ENCODE peak calls at places on chromosomes 7 and 10, in eight cellular contexts. M, U, C, P, L, E, I and A are unnamed samples.

GRCh38 chr7:2013381-2014311 is 219.1 kb downstream of the MAD1L1 start:
- DNase-seq in L (peak), P (no peak), C (no peak), U (no peak), M (no peak), E (no peak), I (no peak), A (no peak)

GRCh38 chr10:63414481-63415260 is 51.1 kb downstream of the JMJD1C start:
- DNase-seq in M (peak), C (no peak), P (no peak), U (no peak), L (no peak), I (no peak), E (peak), A (no peak)

GRCh38 chr7:159195926-159196325 is 51.3 kb upstream of the VIPR2 start:
- DNase-seq in E (no peak), M (no peak), L (no peak), I (no peak), P (no peak), U (no peak), C (no peak), A (no peak)

GRCh38 chr10:12501851-12502525 is 152.6 kb downstream of the CAMK1D start:
- DNase-seq in C (no peak), E (no peak), U (no peak), I (no peak), L (no peak), P (no peak), M (no peak), A (no peak)

GRCh38 chr7:49774459-49775064 is 1.1 kb downstream of the VWC2 start:
- DNase-seq in M (no peak), E (no peak), I (no peak), P (no peak), C (no peak), U (no peak), L (no peak), A (no peak)

GRCh38 chr10:43961523-43962345 is 313.1 kb upstream of the ZNF32 start:
- DNase-seq in U (no peak), L (no peak), I (no peak), E (no peak), P (no peak), C (no peak), M (no peak), A (no peak)

GRCh38 chr10:50850576-50851340 is 34.7 kb downstream of the A1CF start:
- DNase-seq in U (peak), M (peak), I (no peak), P (no peak), L (no peak), E (no peak), C (no peak), A (no peak)

GRCh38 chr7:17654940-17655339 is 285.4 kb downstream of the SNX13 start:
- DNase-seq in U (no peak), L (no peak), E (no peak), I (no peak), M (no peak), C (no peak), P (no peak), A (no peak)

GRCh38 chr7:44396931-44397525 is 71.6 kb upstream of the CAMK2B start:
- DNase-seq in L (no peak), M (no peak), C (no peak), E (peak), U (peak), P (no peak), I (no peak), A (no peak)

GRCh38 chr10:91296471-91296870 is 76.0 kb downstream of the PCGF5 start:
- DNase-seq in U (peak), I (no peak), C (peak), E (no peak), M (peak), L (no peak), P (no peak), A (no peak)

GRCh38 chr7:151382079-151382885 is 27.6 kb downstream of the WDR86 start:
- DNase-seq in I (no peak), M (no peak), U (no peak), L (peak), E (no peak), P (peak), C (no peak), A (no peak)

GRCh38 chr7:42175834-42176745 is 60.9 kb downstream of the GLI3 start:
- DNase-seq in M (peak), E (no peak), C (no peak), P (no peak), I (no peak), U (no peak), L (no peak), A (no peak)

GRCh38 chr10:15316144-15316543 is 54.9 kb downstream of the FAM171A1 start:
- DNase-seq in I (no peak), P (no peak), C (no peak), E (no peak), U (no peak), M (no peak), L (no peak), A (no peak)

GRCh38 chr10:75778665-75779064 is 347.2 kb downstream of the LRMDA start:
- DNase-seq in U (no peak), P (no peak), C (no peak), M (no peak), I (no peak), E (no peak), L (no peak), A (no peak)

GRCh38 chr7:13050703-13051102 is 363.3 kb downstream of the ARL4A start:
- DNase-seq in M (peak), P (no peak), L (no peak), E (peak), C (no peak), U (peak), I (no peak), A (no peak)

GRCh38 chr10:16182688-16183087 is 254.1 kb upstream of the PTER start:
- DNase-seq in M (peak), U (no peak), E (no peak), P (no peak), L (no peak), C (no peak), I (no peak), A (no peak)

GRCh38 chr10:42971251-42971599 is 105.6 kb upstream of the RET start:
- DNase-seq in M (no peak), C (no peak), E (no peak), P (no peak), I (no peak), U (no peak), L (no peak), A (no peak)

GRCh38 chr7:152383341-152384234 is 52.2 kb downstream of the KMT2C start:
- DNase-seq in C (no peak), U (peak), M (peak), L (no peak), E (peak), I (no peak), P (no peak), A (no peak)

GRCh38 chr10:120012566-120012965 is 120.0 kb downstream of the SEC23IP start:
- DNase-seq in E (no peak), C (no peak), P (no peak), M (no peak), I (no peak), L (no peak), U (no peak), A (no peak)

GRCh38 chr10:95394161-95394880 is 103.5 kb upstream of the PDLIM1 start:
- DNase-seq in P (no peak), E (no peak), C (no peak), L (no peak), M (no peak), U (no peak), I (no peak), A (peak)

GRCh38 chr10:34954142-34954541 is 136.0 kb downstream of the CUL2 start:
- DNase-seq in L (peak), C (no peak), E (no peak), U (no peak), M (no peak), P (no peak), I (no peak), A (no peak)

GRCh38 chr10:15262036-15262713 is 93.7 kb upstream of the NMT2 start:
- DNase-seq in U (peak), E (no peak), P (no peak), C (no peak), I (no peak), L (no peak), M (peak), A (no peak)

GRCh38 chr10:22323538-22324305 is 2.8 kb downstream of the BMI1 start:
- DNase-seq in I (no peak), L (no peak), U (no peak), C (no peak), M (no peak), P (no peak), E (no peak), A (no peak)

GRCh38 chr10:88735661-88736060 is 24.2 kb upstream of the LIPN start:
- DNase-seq in L (no peak), C (no peak), U (peak), E (no peak), I (no peak), M (peak), P (no peak), A (no peak)

GRCh38 chr10:46240684-46241565 is 45.9 kb upstream of the ANTXRL start:
- DNase-seq in C (no peak), P (no peak), I (no peak), E (no peak), M (no peak), U (no peak), L (no peak), A (no peak)

GRCh38 chr10:33145451-33146188 is 187.6 kb upstream of the ITGB1 start:
- DNase-seq in C (no peak), M (no peak), U (no peak), E (no peak), P (no peak), L (no peak), I (no peak), A (no peak)

GRCh38 chr7:29839302-29839701 is 33.0 kb downstream of the WIPF3 start:
- DNase-seq in L (no peak), M (peak), E (peak), P (no peak), U (peak), C (no peak), I (no peak), A (no peak)

GRCh38 chr10:17088118-17088806 is 41.3 kb downstream of the CUBN start:
- DNase-seq in M (peak), U (peak), C (no peak), E (peak), L (no peak), P (no peak), I (no peak), A (no peak)

GRCh38 chr7:29764227-29764626 is 42.1 kb upstream of the WIPF3 start:
- DNase-seq in I (no peak), M (no peak), C (no peak), U (no peak), L (no peak), P (no peak), E (no peak), A (no peak)

GRCh38 chr7:5248201-5248885 is 34.4 kb upstream of the SLC29A4 start:
- DNase-seq in U (peak), C (no peak), L (peak), M (no peak), E (no peak), P (no peak), I (no peak), A (no peak)

GRCh38 chr7:17500718-17501117 is 202.3 kb downstream of the AHR start:
- DNase-seq in C (no peak), U (no peak), L (no peak), P (no peak), I (no peak), M (no peak), E (no peak), A (no peak)

GRCh38 chr7:130154501-130155317 is 50.5 kb downstream of the TMEM209 start:
- DNase-seq in U (no peak), L (peak), P (no peak), I (no peak), C (no peak), E (no peak), M (no peak), A (no peak)

GRCh38 chr10:21964983-21965665 is 38.4 kb downstream of the DNAJC1 start:
- DNase-seq in M (no peak), C (no peak), I (no peak), L (no peak), E (no peak), P (no peak), U (no peak), A (no peak)

GRCh38 chr10:44030132-44030531 is 354.8 kb downstream of the CXCL12 start:
- DNase-seq in P (peak), C (peak), E (no peak), M (no peak), I (no peak), U (no peak), L (no peak), A (peak)

GRCh38 chr7:45147858-45148652 is 9.5 kb upstream of the RAMP3 start:
- DNase-seq in C (no peak), P (no peak), E (no peak), L (no peak), I (no peak), M (no peak), U (no peak), A (no peak)

GRCh38 chr10:21961847-21962246 is 41.7 kb downstream of the DNAJC1 start:
- DNase-seq in L (no peak), M (no peak), U (peak), E (no peak), P (no peak), I (no peak), C (no peak), A (no peak)

GRCh38 chr7:4202154-4202553 is 479.9 kb upstream of the FOXK1 start:
- DNase-seq in M (no peak), L (no peak), E (no peak), I (no peak), C (no peak), U (no peak), P (no peak), A (no peak)

GRCh38 chr7:68484731-68485130 is 1113.5 kb upstream of the AUTS2 start:
- DNase-seq in E (no peak), I (no peak), L (no peak), C (no peak), U (no peak), P (no peak), M (no peak), A (no peak)

GRCh38 chr7:100247152-100247757 is 27.5 kb downstream of the PVRIG start:
- DNase-seq in U (peak), C (no peak), L (no peak), P (no peak), E (peak), M (peak), I (no peak), A (no peak)
- TF ChIP-seq CTCF in U (no peak), C (no peak), L (no peak), P (no peak), E (no peak), M (no peak), I (no peak), A (no peak)

GRCh38 chr10:79180619-79181221 is 112.0 kb downstream of the ZMIZ1 start:
- DNase-seq in L (no peak), P (no peak), M (no peak), U (no peak), C (no peak), E (no peak), I (no peak), A (no peak)

GRCh38 chr10:79178070-79178576 is 109.4 kb downstream of the ZMIZ1 start:
- DNase-seq in P (no peak), U (no peak), M (no peak), I (no peak), E (no peak), L (no peak), C (no peak), A (no peak)

GRCh38 chr10:79178614-79179403 is 110.0 kb downstream of the ZMIZ1 start:
- DNase-seq in L (no peak), I (no peak), U (peak), C (no peak), E (peak), M (peak), P (no peak), A (no peak)

GRCh38 chr10:79181227-79181626 is 112.5 kb downstream of the ZMIZ1 start:
- DNase-seq in I (no peak), U (no peak), E (no peak), M (no peak), C (no peak), L (no peak), P (no peak), A (no peak)

DNA sequence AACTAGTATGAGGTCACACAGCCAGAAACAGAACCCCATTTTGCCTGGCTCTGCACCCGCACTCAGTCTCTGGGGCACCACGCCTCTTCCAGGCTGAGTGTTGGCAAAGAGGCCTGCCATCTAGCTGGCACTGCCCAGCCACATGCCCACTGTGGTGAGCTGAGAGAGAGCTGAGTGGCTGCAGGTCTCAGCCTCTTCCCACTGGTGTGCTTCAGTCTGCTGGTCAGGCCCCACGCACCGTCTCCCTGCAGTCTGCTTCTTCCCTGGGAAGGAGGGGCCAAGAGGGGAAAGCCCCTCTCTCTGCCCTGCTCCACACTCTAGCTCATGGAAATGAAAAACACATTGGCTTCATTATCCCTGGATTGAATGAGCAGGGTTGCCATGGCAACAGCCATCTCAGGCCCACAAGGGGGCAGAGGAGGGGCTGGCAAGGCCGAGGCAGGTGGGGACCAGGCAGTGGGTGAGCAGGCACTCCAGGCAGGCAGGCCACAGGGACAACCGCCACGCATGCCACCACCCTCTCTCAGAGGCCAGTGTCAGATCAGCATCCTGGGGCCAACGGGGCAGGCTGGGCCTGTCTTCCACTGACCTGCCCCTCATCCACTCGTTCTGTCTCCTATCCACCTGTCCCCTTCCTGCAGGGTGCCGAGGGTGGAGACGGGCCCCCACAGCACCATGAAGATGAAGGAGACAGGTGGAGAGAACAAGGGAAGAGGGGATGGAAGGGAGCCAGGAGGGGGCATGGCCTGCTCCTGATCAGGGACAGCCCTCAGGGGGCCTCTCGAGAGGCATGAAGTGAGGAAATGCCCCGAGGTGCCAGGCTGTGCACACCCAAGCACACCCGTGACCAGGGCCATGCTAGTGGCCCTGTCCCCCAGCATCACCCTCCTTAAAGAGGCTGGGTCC is 110.9 kb downstream of the ZMIZ1 start:
- DNase-seq in E (no peak), U (no peak), M (no peak), P (no peak), C (no peak), I (no peak), L (no peak), A (no peak)
- TF ChIP-seq CTCF in E (peak), U (peak), M (peak), P (no peak), C (no peak), I (no peak), L (no peak), A (no peak)

GRCh38 chr7:51062222-51062987 is 254.2 kb downstream of the COBL start:
- DNase-seq in L (no peak), U (no peak), M (no peak), I (no peak), E (no peak), P (no peak), C (no peak), A (no peak)
- TF ChIP-seq CTCF in L (no peak), U (no peak), M (no peak), I (no peak), E (no peak), P (no peak), C (no peak), A (no peak)

GRCh38 chr10:52889611-52890010 is 117.0 kb upstream of the MBL2 start:
- DNase-seq in C (no peak), L (no peak), E (no peak), M (no peak), I (no peak), U (no peak), P (no peak), A (no peak)

GRCh38 chr10:52895066-52895465 is 122.5 kb upstream of the MBL2 start:
- DNase-seq in E (no peak), P (no peak), U (no peak), L (no peak), I (no peak), M (no peak), C (no peak), A (no peak)

GRCh38 chr10:52890281-52890680 is 117.7 kb upstream of the MBL2 start:
- DNase-seq in M (no peak), P (no peak), U (no peak), E (no peak), L (no peak), I (no peak), C (no peak), A (no peak)
- TF ChIP-seq CTCF in M (no peak), P (no peak), U (no peak), E (no peak), L (no peak), I (no peak), C (no peak), A (no peak)

DNA sequence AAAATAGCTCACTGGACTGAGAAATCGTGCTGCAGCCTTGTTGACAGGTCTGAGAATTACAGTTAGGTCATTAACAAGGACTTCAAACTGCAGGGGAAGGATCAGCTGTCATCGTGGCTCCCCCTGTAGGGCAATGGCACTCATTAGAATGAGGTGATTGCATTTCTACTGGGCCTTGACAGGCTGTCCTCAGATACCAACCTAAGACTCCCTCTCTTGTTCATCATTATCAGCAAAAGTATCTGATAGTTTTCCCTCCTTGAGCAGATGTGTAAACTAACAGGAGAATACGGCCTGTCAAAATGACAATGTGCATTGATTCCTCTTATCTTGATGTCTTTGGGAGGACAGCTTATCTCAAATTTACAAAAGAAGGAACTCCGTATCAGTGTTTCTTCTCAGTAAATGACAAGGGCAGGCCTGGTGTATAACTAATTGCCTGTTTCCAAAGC is 648.5 kb upstream of the LRRN3 start:
- DNase-seq in M (no peak), P (no peak), U (peak), L (no peak), E (no peak), I (no peak), C (peak), A (peak)
- TF ChIP-seq CTCF in M (no peak), P (no peak), U (peak), L (no peak), E (peak), I (no peak), C (no peak), A (peak)

GRCh38 chr7:137091396-137091795 is 222.9 kb downstream of the CHRM2 start:
- DNase-seq in P (no peak), E (no peak), I (no peak), C (no peak), U (peak), M (no peak), L (no peak), A (no peak)
- TF ChIP-seq CTCF in P (no peak), E (peak), I (no peak), C (no peak), U (peak), M (peak), L (no peak), A (no peak)

GRCh38 chr7:43314379-43315158 is 202.1 kb downstream of the HECW1 start:
- DNase-seq in U (no peak), P (no peak), C (peak), M (no peak), I (no peak), L (no peak), E (no peak), A (no peak)
- TF ChIP-seq CTCF in U (no peak), P (no peak), C (no peak), M (no peak), I (no peak), L (no peak), E (no peak), A (no peak)

GRCh38 chr10:101217450-101218281 is 11.6 kb downstream of the LBX1 start:
- DNase-seq in I (no peak), E (no peak), U (peak), C (peak), P (no peak), L (no peak), M (peak), A (no peak)
- TF ChIP-seq CTCF in I (no peak), E (peak), U (peak), C (peak), P (no peak), L (no peak), M (peak), A (peak)

DNA sequence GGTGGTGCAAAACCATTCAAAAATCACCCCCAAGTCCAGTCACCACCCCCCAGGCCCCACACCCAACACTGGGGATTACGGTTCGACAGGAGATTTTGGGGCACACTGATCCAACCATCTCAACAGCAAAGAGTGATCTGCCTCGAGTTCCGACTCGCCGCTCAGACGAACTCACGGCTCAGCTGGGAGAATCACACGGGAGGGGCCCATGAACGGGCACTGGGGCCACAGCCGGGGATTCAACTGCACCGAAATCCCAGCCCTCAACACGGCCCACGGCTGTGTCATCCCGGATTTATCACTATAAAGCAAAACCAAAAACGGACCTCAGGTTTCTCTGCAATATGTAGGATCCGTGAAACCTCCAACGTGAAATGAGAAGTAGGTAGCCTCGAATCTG is 460.0 kb downstream of the DNAJB6 start:
- DNase-seq in C (no peak), P (no peak), U (no peak), E (no peak), I (no peak), M (no peak), L (no peak), A (no peak)
- TF ChIP-seq CTCF in C (no peak), P (no peak), U (no peak), E (no peak), I (no peak), M (no peak), L (no peak), A (no peak)

GRCh38 chr7:36732806-36733205 is 8.5 kb upstream of the AOAH start:
- DNase-seq in I (no peak), L (no peak), E (no peak), U (no peak), M (no peak), C (no peak), P (no peak), A (no peak)
- TF ChIP-seq CTCF in I (no peak), L (no peak), E (no peak), U (no peak), M (no peak), C (no peak), P (no peak), A (no peak)